ENCODE peak calls at places on chromosome 9, in six cellular contexts. H is breast epithelium, L is LoVo, Y is memory B cell, N is posterior vena cava, W is kidney epithelial cell. D is an unnamed sample.

GRCh38 chr9:68560131-68560844 is 19.6 kb upstream of the TMEM252 start:
- DNase-seq in H (no peak), L (no peak), Y (peak), N (peak), W (no peak), D (no peak)

GRCh38 chr9:133854048-133854447 is 115.9 kb upstream of the SARDH start:
- DNase-seq in H (no peak), L (no peak), Y (no peak), N (no peak), W (no peak), D (no peak)

GRCh38 chr9:73131376-73131775 is 20.3 kb upstream of the ANXA1 start:
- DNase-seq in H (no peak), L (no peak), Y (no peak), N (no peak), W (no peak), D (no peak)

GRCh38 chr9:127783644-127784043 is 2.2 kb upstream of the CDK9 start:
- DNase-seq in H (no peak), L (no peak), Y (no peak), N (no peak), W (no peak), D (no peak)

GRCh38 chr9:31542384-31543055 is 841.9 kb upstream of the ACO1 start:
- DNase-seq in H (no peak), L (no peak), Y (no peak), N (no peak), W (peak), D (no peak)

GRCh38 chr9:128628471-128629048 is 28.1 kb downstream of the DYNC2I2 start:
- DNase-seq in H (peak), L (no peak), Y (no peak), N (peak), W (no peak), D (no peak)

GRCh38 chr9:134182554-134183219 is 18.3 kb upstream of the RNU6ATAC start:
- DNase-seq in H (no peak), L (no peak), Y (no peak), N (peak), W (no peak), D (no peak)

GRCh38 chr9:16267336-16268036 is 603.0 kb downstream of the BNC2 start:
- DNase-seq in H (no peak), L (no peak), Y (no peak), N (no peak), W (no peak), D (no peak)

GRCh38 chr9:127739614-127740322 is 4.7 kb upstream of the TOR2A start:
- DNase-seq in H (no peak), L (no peak), Y (no peak), N (no peak), W (no peak), D (no peak)

GRCh38 chr9:130825809-130826208 is 9.2 kb upstream of the ABL1 start:
- DNase-seq in H (no peak), L (no peak), Y (no peak), N (no peak), W (no peak), D (no peak)

GRCh38 chr9:137387034-137387890 is 35.7 kb downstream of the EXD3 start:
- DNase-seq in H (no peak), L (no peak), Y (no peak), N (no peak), W (no peak), D (no peak)

GRCh38 chr9:75229605-75230332 is 141.5 kb downstream of the OSTF1 start:
- DNase-seq in H (peak), L (peak), Y (no peak), N (no peak), W (peak), D (no peak)

GRCh38 chr9:2356391-2356790 is 265.2 kb upstream of the VLDLR start:
- DNase-seq in H (no peak), L (peak), Y (no peak), N (no peak), W (peak), D (no peak)

GRCh38 chr9:98109052-98109451 is 10.0 kb downstream of the TRIM14 start:
- DNase-seq in H (no peak), L (no peak), Y (no peak), N (no peak), W (no peak), D (no peak)

GRCh38 chr9:95507456-95508241 is 9.1 kb downstream of the PTCH1 start:
- DNase-seq in H (peak), L (peak), Y (peak), N (no peak), W (no peak), D (no peak)

GRCh38 chr9:115374724-115375268 is 256.8 kb upstream of the TNC start:
- DNase-seq in H (no peak), L (no peak), Y (no peak), N (no peak), W (no peak), D (no peak)

GRCh38 chr9:16191691-16192402 is 639.0 kb downstream of the CCDC171 start:
- DNase-seq in H (no peak), L (peak), Y (no peak), N (peak), W (no peak), D (peak)

GRCh38 chr9:70474413-70474812 is 60.0 kb upstream of the KLF9 start:
- DNase-seq in H (no peak), L (no peak), Y (no peak), N (no peak), W (no peak), D (no peak)

GRCh38 chr9:104346645-104347175 is 157.4 kb upstream of the OR13F1 start:
- DNase-seq in H (no peak), L (no peak), Y (no peak), N (no peak), W (no peak), D (no peak)

GRCh38 chr9:129996161-129996849 is 46.7 kb downstream of the FNBP1 start:
- DNase-seq in H (peak), L (no peak), Y (no peak), N (no peak), W (no peak), D (no peak)

GRCh38 chr9:100525563-100525962 is 52.3 kb upstream of the CAVIN4 start:
- DNase-seq in H (no peak), L (no peak), Y (no peak), N (no peak), W (no peak), D (no peak)

GRCh38 chr9:85414399-85414798 is 327.4 kb downstream of the AGTPBP1 start:
- DNase-seq in H (no peak), L (no peak), Y (no peak), N (no peak), W (no peak), D (no peak)

GRCh38 chr9:21789541-21790037 is 12.8 kb upstream of the MTAP start:
- DNase-seq in H (peak), L (peak), Y (peak), N (no peak), W (peak), D (no peak)

GRCh38 chr9:83489961-83490360 is 48.2 kb downstream of the FRMD3 start:
- DNase-seq in H (no peak), L (no peak), Y (no peak), N (no peak), W (no peak), D (no peak)

D was measured in GM12891.